ENCODE peak calls at places on chromosomes 11 and 22, in nine cellular contexts. U is coronary artery, E is fibroblast of lung, L is IMR-90, X is endodermal cell, R is epithelial cell of esophagus, G is GM06990, O is brain microvascular endothelial cell, N is ascending aorta. S is an unnamed sample.

GRCh38 chr11:69035150-69035958 is 13.4 kb upstream of the TPCN2 start:
- DNase-seq in U (no peak), E (no peak), L (no peak), X (peak), R (no peak), G (no peak), O (no peak), N (no peak), S (no peak)

GRCh38 chr11:128898580-128899344 is 7.6 kb downstream of the KCNJ5 start:
- DNase-seq in U (no peak), E (peak), L (peak), X (no peak), R (peak), G (no peak), O (no peak), N (no peak), S (peak)

GRCh38 chr11:111698852-111699559 is 67.2 kb downstream of the PPP2R1B start:
- DNase-seq in U (no peak), E (no peak), L (peak), X (no peak), R (no peak), G (no peak), O (no peak), N (no peak), S (no peak)

GRCh38 chr22:45548991-45549736 is 46.5 kb downstream of the FBLN1 start:
- DNase-seq in U (no peak), E (peak), L (peak), X (peak), R (peak), G (no peak), O (peak), N (peak), S (peak)

GRCh38 chr11:74248469-74248868 is 63.0 kb downstream of the P4HA3 start:
- DNase-seq in U (no peak), E (no peak), L (no peak), X (no peak), R (no peak), G (no peak), O (no peak), N (no peak), S (no peak)

GRCh38 chr11:34749666-34750659 is 129.1 kb downstream of the EHF start:
- DNase-seq in U (no peak), E (peak), L (peak), X (no peak), R (peak), G (no peak), O (peak), N (peak), S (peak)

GRCh38 chr11:10322830-10323792 is 18.2 kb downstream of the ADM start:
- DNase-seq in U (peak), E (peak), L (peak), X (peak), R (peak), G (peak), O (peak), N (no peak), S (peak)

GRCh38 chr11:43734256-43734655 is 53.7 kb downstream of the HSD17B12 start:
- DNase-seq in U (no peak), E (no peak), L (no peak), X (no peak), R (no peak), G (no peak), O (no peak), N (no peak), S (no peak)

GRCh38 chr11:35303596-35304392 is 115.6 kb downstream of the SLC1A2 start:
- DNase-seq in U (peak), E (peak), L (peak), X (no peak), R (peak), G (no peak), O (peak), N (no peak), S (peak)

GRCh38 chr11:12602421-12602820 is 71.8 kb upstream of the TEAD1 start:
- DNase-seq in U (no peak), E (peak), L (no peak), X (no peak), R (no peak), G (no peak), O (no peak), N (no peak), S (peak)

GRCh38 chr11:12606597-12606996 is 67.6 kb upstream of the TEAD1 start:
- DNase-seq in U (no peak), E (peak), L (peak), X (no peak), R (peak), G (no peak), O (peak), N (no peak), S (peak)

GRCh38 chr11:12603362-12604088 is 70.7 kb upstream of the TEAD1 start:
- DNase-seq in U (no peak), E (no peak), L (no peak), X (no peak), R (no peak), G (no peak), O (no peak), N (no peak), S (peak)

GRCh38 chr11:12600829-12601228 is 73.4 kb upstream of the TEAD1 start:
- DNase-seq in U (no peak), E (no peak), L (no peak), X (no peak), R (no peak), G (no peak), O (no peak), N (no peak), S (no peak)

GRCh38 chr11:12604557-12605105 is 69.6 kb upstream of the TEAD1 start:
- DNase-seq in U (no peak), E (peak), L (peak), X (no peak), R (no peak), G (no peak), O (no peak), N (no peak), S (peak)
- H3K4me3 ChIP-seq in U (no peak), E (no peak), L (no peak), X (no peak), R (no peak), G (no peak), O (no peak), N (no peak), S (no peak)

GRCh38 chr11:66882540-66882939 is 25.7 kb downstream of the LRFN4 start:
- DNase-seq in U (no peak), E (peak), L (no peak), X (no peak), R (no peak), G (no peak), O (no peak), N (no peak), S (no peak)
- TF ChIP-seq CTCF in U (no peak), E (no peak), L (no peak), X (no peak), R (no peak), G (no peak), O (no peak), N (no peak), S (no peak)

GRCh38 chr11:116709970-116710369 is 62.8 kb downstream of the BUD13 start:
- DNase-seq in U (no peak), E (no peak), L (no peak), X (peak), R (no peak), G (no peak), O (no peak), N (no peak), S (no peak)

GRCh38 chr11:116703421-116703820 is 69.4 kb downstream of the BUD13 start:
- DNase-seq in U (no peak), E (no peak), L (no peak), X (peak), R (no peak), G (no peak), O (no peak), N (no peak), S (peak)

GRCh38 chr11:116710762-116711161 is 62.0 kb downstream of the BUD13 start:
- DNase-seq in U (no peak), E (no peak), L (no peak), X (no peak), R (no peak), G (no peak), O (no peak), N (no peak), S (no peak)

GRCh38 chr11:116707746-116708145 is 65.0 kb downstream of the BUD13 start:
- DNase-seq in U (no peak), E (no peak), L (no peak), X (no peak), R (peak), G (no peak), O (no peak), N (no peak), S (no peak)

GRCh38 chr11:116707250-116707649 is 65.5 kb downstream of the BUD13 start:
- DNase-seq in U (no peak), E (no peak), L (no peak), X (no peak), R (peak), G (no peak), O (no peak), N (no peak), S (no peak)
- H3K4me3 ChIP-seq in U (no peak), E (no peak), L (no peak), X (no peak), R (peak), G (no peak), O (no peak), N (no peak), S (no peak)

GRCh38 chr11:63573881-63574855 is 11.0 kb upstream of the PLAAT2 start:
- DNase-seq in U (no peak), E (peak), L (peak), X (no peak), R (no peak), G (no peak), O (peak), N (no peak), S (peak)
- TF ChIP-seq CTCF in U (no peak), E (peak), L (peak), X (no peak), R (peak), G (no peak), O (peak), N (no peak), S (peak)